ENCODE peak calls at places on chromosomes 1 and 21, in six cellular contexts. F, Q, B, G, W and M are unnamed samples.

GRCh38 chr1:5856246-5856815 is 135.9 kb downstream of the NPHP4 start:
- DNase-seq in F (no peak), Q (peak; percentile 38), B (no peak), G (no peak), W (no peak), M (peak; percentile 4)

GRCh38 chr1:95467036-95467435 is 233.0 kb downstream of the RWDD3 start:
- DNase-seq in F (no peak), Q (no peak), B (no peak), G (no peak), W (no peak), M (no peak)

GRCh38 chr1:35112668-35113067 is 33.5 kb downstream of the ZMYM1 start:
- DNase-seq in F (peak; percentile 22), Q (peak; percentile 5), B (no peak), G (no peak), W (no peak), M (no peak)

GRCh38 chr1:107430540-107431228 is 289.8 kb downstream of the NTNG1 start:
- DNase-seq in F (peak; percentile 56), Q (peak; percentile 38), B (peak; percentile 35), G (peak; percentile 23), W (peak; percentile 12), M (peak; percentile 35)

GRCh38 chr1:17743925-17744324 is 11.2 kb upstream of the ACTL8 start:
- DNase-seq in F (no peak), Q (no peak), B (no peak), G (no peak), W (no peak), M (no peak)

GRCh38 chr1:96474985-96475743 is 246.4 kb upstream of the PTBP2 start:
- DNase-seq in F (no peak), Q (no peak), B (no peak), G (no peak), W (no peak), M (no peak)

GRCh38 chr1:147924813-147925212 is 3.4 kb upstream of the GPR89B start:
- DNase-seq in F (no peak), Q (no peak), B (no peak), G (no peak), W (no peak), M (no peak)

GRCh38 chr1:66380452-66381212 is 153.3 kb upstream of the SGIP1 start:
- DNase-seq in F (peak; percentile 52), Q (no peak), B (peak; percentile 32), G (no peak), W (no peak), M (no peak)

GRCh38 chr1:43783671-43784205 is 76.4 kb downstream of the ST3GAL3 start:
- DNase-seq in F (peak; percentile 27), Q (peak; percentile 51), B (no peak), G (no peak), W (no peak), M (peak; percentile 32)

GRCh38 chr1:99503276-99503747 is 142.6 kb upstream of the PALMD start:
- DNase-seq in F (peak; percentile 50), Q (peak; percentile 52), B (no peak), G (peak; percentile 55), W (no peak), M (peak; percentile 71)

GRCh38 chr1:27496604-27497155 is 6.7 kb upstream of the WASF2 start:
- DNase-seq in F (peak; percentile 83), Q (peak; percentile 51), B (no peak), G (no peak), W (no peak), M (no peak)

GRCh38 chr1:167775178-167775577 is 53.4 kb downstream of the MPZL1 start:
- DNase-seq in F (peak; percentile 39), Q (peak; percentile 77), B (no peak), G (no peak), W (no peak), M (peak; percentile 17)

GRCh38 chr1:29991025-29991424 is 732.4 kb downstream of the MATN1 start:
- DNase-seq in F (no peak), Q (no peak), B (no peak), G (no peak), W (no peak), M (no peak)

GRCh38 chr21:34807881-34808568 is 139.2 kb downstream of the CLIC6 start:
- DNase-seq in F (peak; percentile 97), Q (peak; percentile 94), B (peak; percentile 41), G (peak; percentile 94), W (peak; percentile 48), M (peak; percentile 93)

GRCh38 chr1:205670611-205671430 is 9.5 kb downstream of the SLC45A3 start:
- DNase-seq in F (no peak), Q (no peak), B (no peak), G (no peak), W (no peak), M (no peak)

GRCh38 chr1:79899914-79900313 is 893.4 kb upstream of the ADGRL4 start:
- DNase-seq in F (peak; percentile 96), Q (peak; percentile 100), B (no peak), G (no peak), W (peak; percentile 85), M (peak; percentile 97)

GRCh38 chr21:26800001-26800400 is 45.2 kb downstream of the ADAMTS1 start:
- DNase-seq in F (no peak), Q (peak; percentile 15), B (no peak), G (no peak), W (no peak), M (no peak)

GRCh38 chr1:184903111-184903692 is 71.1 kb downstream of the NIBAN1 start:
- DNase-seq in F (peak; percentile 24), Q (no peak), B (no peak), G (no peak), W (no peak), M (no peak)
- H3K4me3 ChIP-seq in F (no peak overlapping the region), Q (no peak overlapping the region), B (no peak overlapping the region), G (no peak overlapping the region), W (no peak overlapping the region), M (no peak overlapping the region)

GRCh38 chr1:26037904-26038303 is 8.0 kb downstream of the SLC30A2 start:
- DNase-seq in F (no peak), Q (no peak), B (no peak), G (no peak), W (no peak), M (no peak)

GRCh38 chr1:26036756-26037281 is 9.1 kb downstream of the SLC30A2 start:
- DNase-seq in F (no peak), Q (no peak), B (no peak), G (no peak), W (no peak), M (no peak)

GRCh38 chr1:26035959-26036755 is 9.8 kb downstream of the SLC30A2 start:
- DNase-seq in F (peak; percentile 62), Q (peak; percentile 53), B (peak; percentile 85), G (peak; percentile 36), W (peak; percentile 26), M (peak; percentile 61)

GRCh38 chr1:26034504-26035202 is 11.3 kb downstream of the SLC30A2 start:
- DNase-seq in F (no peak), Q (no peak), B (no peak), G (no peak), W (no peak), M (no peak)

DNA sequence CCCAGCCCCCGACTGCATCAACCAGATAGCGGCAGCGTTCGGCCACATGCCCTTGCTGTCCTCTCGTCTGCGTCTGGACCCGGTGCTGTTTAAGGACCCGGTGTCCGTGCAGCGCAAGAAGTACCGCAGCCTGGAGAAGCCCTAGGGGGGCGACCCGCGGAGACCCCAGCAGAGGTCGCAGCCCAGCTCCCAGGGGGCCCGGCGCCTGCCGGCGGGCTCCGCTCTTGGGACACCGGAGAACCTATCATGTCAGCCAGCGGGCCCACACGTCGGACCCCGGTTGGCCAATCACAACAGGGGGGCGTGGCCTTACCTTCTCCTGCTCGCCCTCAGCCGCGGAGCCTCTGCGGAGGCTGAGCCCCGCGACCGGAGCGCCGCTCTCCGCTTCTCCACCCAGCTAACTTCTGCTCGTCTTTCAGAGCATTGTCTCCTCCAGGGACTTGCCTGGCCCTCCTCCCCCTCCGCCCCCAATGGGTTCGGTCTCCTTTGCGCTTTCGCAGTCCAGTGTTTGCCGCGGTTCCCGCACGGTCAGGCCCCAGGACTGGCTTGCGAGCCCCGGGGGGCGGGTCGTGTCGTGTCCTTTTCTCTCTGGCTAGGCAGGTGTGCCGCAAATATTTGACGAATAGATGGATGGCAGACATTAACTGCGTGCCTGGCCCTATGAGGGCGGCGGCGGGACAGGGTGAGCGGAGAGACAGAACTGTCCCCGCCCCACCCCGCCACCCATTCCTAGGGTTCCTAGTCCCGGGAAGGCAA is 10.5 kb downstream of the SLC30A2 start:
- DNase-seq in F (peak; percentile 85), Q (peak; percentile 87), B (peak; percentile 97), G (peak; percentile 25), W (peak; percentile 60), M (peak; percentile 89)
- TF ChIP-seq CTCF in F (no peak), Q (no peak), B (no peak), G (no peak), W (no peak), M (no peak)

DNA sequence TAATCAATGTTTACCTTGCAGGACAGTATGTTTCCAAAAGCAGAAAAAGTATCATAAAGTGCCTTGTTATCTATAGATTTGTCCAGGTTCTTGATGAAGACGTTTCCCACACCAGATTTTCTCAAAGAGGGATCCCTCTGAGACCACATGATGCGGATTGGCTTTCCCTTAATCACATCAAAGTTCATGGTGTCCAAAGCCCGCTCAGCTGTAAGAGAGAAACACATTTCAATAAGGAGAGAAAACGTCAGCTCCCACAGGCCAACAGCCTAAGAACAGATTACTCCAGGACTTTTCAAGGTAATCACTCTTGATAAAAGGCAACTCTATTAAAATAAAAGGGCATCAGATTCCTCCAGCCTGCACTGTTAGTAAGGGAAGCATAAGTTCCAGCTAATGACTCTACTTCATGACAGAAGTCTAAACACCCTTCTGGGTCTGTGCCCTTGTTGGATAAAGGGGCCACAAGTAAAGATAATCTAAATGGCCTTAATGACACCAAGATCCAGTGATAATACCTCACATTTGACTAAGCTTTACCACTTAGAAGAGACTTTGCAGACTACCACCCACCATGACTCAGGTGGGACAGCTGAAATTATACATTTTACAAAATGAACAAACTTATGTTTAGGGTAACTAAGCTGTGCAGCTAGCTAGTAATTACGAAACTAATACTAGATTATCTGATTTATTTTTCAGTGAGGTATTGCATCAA is 4.1 kb downstream of the PABPC4 start:
- DNase-seq in F (no peak), Q (no peak), B (no peak), G (no peak), W (no peak), M (no peak)
- H3K4me3 ChIP-seq in F (peak overlapping the region; percentile 9), Q (no peak overlapping the region), B (peak overlapping the region; percentile 98), G (no peak overlapping the region), W (peak overlapping the region; percentile 60), M (no peak overlapping the region)

GRCh38 chr1:19372602-19373001 is 60.5 kb downstream of the SLC66A1 start:
- DNase-seq in F (no peak), Q (no peak), B (no peak), G (no peak), W (no peak), M (no peak)

GRCh38 chr1:19373206-19374126 is 61.3 kb downstream of the SLC66A1 start:
- DNase-seq in F (peak; percentile 70), Q (no peak), B (no peak), G (no peak), W (no peak), M (no peak)

GRCh38 chr1:19374926-19375325 is 62.8 kb downstream of the SLC66A1 start:
- DNase-seq in F (no peak), Q (no peak), B (no peak), G (no peak), W (no peak), M (no peak)

GRCh38 chr1:19375621-19376020 is 63.5 kb downstream of the SLC66A1 start:
- DNase-seq in F (no peak), Q (no peak), B (no peak), G (no peak), W (no peak), M (no peak)

DNA sequence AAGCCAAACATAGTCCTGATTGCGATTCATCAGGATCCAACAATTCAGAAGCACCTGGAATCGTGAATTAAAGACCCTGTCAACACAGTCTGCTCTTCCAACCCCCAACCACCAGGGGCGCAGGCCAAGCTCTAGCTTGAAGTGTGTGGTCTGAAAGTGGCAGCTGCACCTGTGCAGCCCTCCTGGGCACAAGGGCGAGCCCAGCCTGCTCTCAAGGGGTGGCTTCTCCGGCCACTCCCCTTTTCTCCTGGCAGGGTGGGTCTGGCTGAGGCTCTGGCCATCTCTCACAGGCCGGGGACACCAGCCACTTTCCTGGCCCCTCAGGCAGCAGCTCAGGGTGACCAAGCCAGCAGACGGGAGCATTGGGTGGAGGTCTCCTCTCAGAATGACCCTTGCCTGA is 62.3 kb downstream of the SLC66A1 start:
- DNase-seq in F (no peak), Q (no peak), B (no peak), G (no peak), W (no peak), M (no peak)
- TF ChIP-seq CTCF in F (peak; percentile 20), Q (peak; percentile 22), B (no peak), G (peak; percentile 40), W (peak; percentile 34), M (peak; percentile 28)